ENCODE peak calls at places on chromosomes 5 and 9, in seven cellular contexts. E, U, V, P, M, I and Y are unnamed samples. For H3K4me1, the result is how much of the 10 kb centered on the place peaks cover.

GRCh38 chr9:87827341-87827740 is 55.3 kb upstream of the SPATA31E1 start:
- DNase-seq in U (no peak), E (peak), V (no peak), I (no peak), M (no peak), P (no peak), Y (no peak)

GRCh38 chr9:130336027-130336595 is 70.6 kb downstream of the HMCN2 start:
- DNase-seq in M (no peak), U (no peak), V (no peak), E (no peak), I (no peak), P (no peak), Y (no peak)

GRCh38 chr9:131094622-131095021 is 1.7 kb upstream of the AIF1L start:
- DNase-seq in I (no peak), M (no peak), P (no peak), V (no peak), U (no peak), E (peak), Y (peak)

GRCh38 chr9:112894699-112895098 is 4.0 kb upstream of the SLC46A2 start:
- DNase-seq in P (no peak), E (no peak), V (peak), M (no peak), I (no peak), U (no peak), Y (no peak)

GRCh38 chr5:6348476-6349000 is 29.8 kb downstream of the MED10 start:
- DNase-seq in I (no peak), M (no peak), E (no peak), P (no peak), V (no peak), U (no peak), Y (no peak)

GRCh38 chr9:22645893-22646292 is 199.3 kb downstream of the DMRTA1 start:
- DNase-seq in P (no peak), V (no peak), I (no peak), M (no peak), E (peak), U (no peak), Y (no peak)

GRCh38 chr9:26243298-26243697 is 565.1 kb upstream of the TUSC1 start:
- DNase-seq in P (no peak), E (no peak), I (no peak), V (no peak), M (no peak), U (no peak), Y (no peak)

GRCh38 chr5:10521466-10522223 is 42.2 kb upstream of the ANKRD33B start:
- DNase-seq in E (peak), I (no peak), P (peak), U (no peak), M (no peak), V (no peak), Y (no peak)

GRCh38 chr9:92706218-92706940 is 36.4 kb upstream of the IPPK start:
- DNase-seq in E (peak), P (peak), I (no peak), V (no peak), U (peak), M (no peak), Y (no peak)

GRCh38 chr9:130954317-130954716 is 15.3 kb upstream of the FIBCD1 start:
- DNase-seq in E (no peak), U (no peak), I (no peak), M (no peak), V (no peak), P (no peak), Y (no peak)

DNA sequence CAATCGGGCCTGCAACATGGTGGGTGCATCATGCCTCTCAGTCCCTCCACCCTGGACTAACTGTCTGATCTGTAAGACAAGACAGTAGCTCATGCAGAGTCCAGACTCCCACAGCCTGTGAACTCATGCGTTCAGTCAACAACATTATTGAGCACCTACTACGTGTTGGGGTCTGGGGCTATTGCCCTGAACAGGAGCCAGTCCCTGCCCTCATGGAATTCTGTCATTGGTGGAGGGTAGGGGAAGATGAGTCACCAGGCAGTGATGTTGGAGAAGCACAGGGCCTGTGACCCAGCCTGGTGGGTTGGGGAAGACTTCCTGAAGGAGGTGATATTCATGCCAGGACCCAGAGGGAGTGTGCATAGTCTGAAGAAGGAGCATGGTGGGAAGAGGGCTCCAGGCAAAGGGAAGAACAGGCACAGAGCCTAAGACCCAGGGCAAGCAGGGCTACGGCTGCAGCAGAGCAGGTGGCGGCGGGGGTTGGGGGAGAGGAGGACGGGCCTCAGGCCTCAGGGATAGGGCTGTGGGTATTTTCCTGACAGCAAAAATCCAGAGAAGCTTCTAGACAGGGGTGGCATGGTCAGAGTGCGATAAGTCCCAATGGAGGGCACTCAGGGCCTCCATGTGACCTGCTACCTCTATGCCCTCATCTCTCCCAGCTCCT is 26.7 kb upstream of the PSD2 start:
- DNase-seq in E (no peak), P (no peak), M (no peak), I (no peak), U (no peak), V (no peak), Y (no peak)
- H3K4me1 ChIP-seq in E (under half), P (under half), M (under half), I (under half), U (under half), V (under half), Y (under half)

GRCh38 chr5:172421020-172421419 is 33.3 kb downstream of the SH3PXD2B start:
- DNase-seq in U (no peak), I (no peak), E (no peak), P (no peak), V (no peak), M (no peak), Y (no peak)
- H3K4me1 ChIP-seq in U (under half), I (half or more), E (under half), P (under half), V (half or more), M (under half), Y (under half)

GRCh38 chr9:114925672-114926071 is 4.7 kb downstream of the TNFSF8 start:
- DNase-seq in E (no peak), P (peak), I (no peak), V (no peak), M (no peak), U (no peak), Y (no peak)

GRCh38 chr9:114924327-114924726 is 6.1 kb downstream of the TNFSF8 start:
- DNase-seq in I (no peak), P (no peak), V (no peak), E (no peak), U (no peak), M (no peak), Y (no peak)

GRCh38 chr9:114923918-114924317 is 6.5 kb downstream of the TNFSF8 start:
- DNase-seq in V (no peak), E (no peak), I (no peak), P (no peak), U (no peak), M (no peak), Y (no peak)

GRCh38 chr9:114928092-114928491 is 2.3 kb downstream of the TNFSF8 start:
- DNase-seq in P (no peak), M (no peak), V (no peak), E (no peak), I (no peak), U (no peak), Y (no peak)

DNA sequence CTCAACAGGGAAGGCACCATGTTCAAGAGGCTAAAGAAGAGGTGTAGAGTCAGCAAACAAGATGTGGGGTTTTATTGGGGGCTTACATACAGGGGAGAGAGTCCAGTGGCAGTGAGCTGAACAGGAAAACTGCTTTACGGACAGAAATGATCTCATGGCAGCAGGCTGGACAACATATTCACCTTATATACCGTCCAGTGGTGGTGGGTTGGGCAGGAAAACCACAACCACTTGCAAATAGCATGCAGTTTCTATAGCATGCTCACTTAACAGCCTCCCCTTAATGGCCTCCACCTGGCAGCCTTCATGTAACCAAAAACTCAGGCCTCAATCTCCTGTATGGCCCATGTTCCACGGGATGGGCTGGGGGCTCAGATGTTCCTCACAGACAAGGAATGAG is 5.4 kb downstream of the TNFSF8 start:
- DNase-seq in M (no peak), P (no peak), I (no peak), V (no peak), U (no peak), E (no peak), Y (no peak)
- H3K4me1 ChIP-seq in M (under half), P (under half), I (under half), V (under half), U (half or more), E (under half), Y (under half)

GRCh38 chr5:77428526-77428925 is 63.6 kb downstream of the WDR41 start:
- DNase-seq in I (no peak), U (no peak), E (no peak), V (no peak), M (no peak), P (no peak), Y (no peak)
- H3K4me1 ChIP-seq in I (half or more), U (under half), E (under half), V (under half), M (under half), P (under half), Y (under half)

GRCh38 chr5:172448999-172449398 is 5.3 kb downstream of the SH3PXD2B start:
- DNase-seq in I (no peak), E (no peak), V (no peak), P (no peak), U (no peak), M (peak), Y (no peak)

GRCh38 chr5:172451771-172452197 is 2.5 kb downstream of the SH3PXD2B start:
- DNase-seq in M (peak), V (peak), U (no peak), P (peak), I (peak), E (peak), Y (peak)

GRCh38 chr5:172450453-172450852 is 3.9 kb downstream of the SH3PXD2B start:
- DNase-seq in E (no peak), U (no peak), I (no peak), M (peak), V (no peak), P (no peak), Y (no peak)

GRCh38 chr5:172452398-172453205 is 1.7 kb downstream of the SH3PXD2B start:
- DNase-seq in E (peak), U (no peak), I (no peak), V (peak), P (peak), M (peak), Y (no peak)

DNA sequence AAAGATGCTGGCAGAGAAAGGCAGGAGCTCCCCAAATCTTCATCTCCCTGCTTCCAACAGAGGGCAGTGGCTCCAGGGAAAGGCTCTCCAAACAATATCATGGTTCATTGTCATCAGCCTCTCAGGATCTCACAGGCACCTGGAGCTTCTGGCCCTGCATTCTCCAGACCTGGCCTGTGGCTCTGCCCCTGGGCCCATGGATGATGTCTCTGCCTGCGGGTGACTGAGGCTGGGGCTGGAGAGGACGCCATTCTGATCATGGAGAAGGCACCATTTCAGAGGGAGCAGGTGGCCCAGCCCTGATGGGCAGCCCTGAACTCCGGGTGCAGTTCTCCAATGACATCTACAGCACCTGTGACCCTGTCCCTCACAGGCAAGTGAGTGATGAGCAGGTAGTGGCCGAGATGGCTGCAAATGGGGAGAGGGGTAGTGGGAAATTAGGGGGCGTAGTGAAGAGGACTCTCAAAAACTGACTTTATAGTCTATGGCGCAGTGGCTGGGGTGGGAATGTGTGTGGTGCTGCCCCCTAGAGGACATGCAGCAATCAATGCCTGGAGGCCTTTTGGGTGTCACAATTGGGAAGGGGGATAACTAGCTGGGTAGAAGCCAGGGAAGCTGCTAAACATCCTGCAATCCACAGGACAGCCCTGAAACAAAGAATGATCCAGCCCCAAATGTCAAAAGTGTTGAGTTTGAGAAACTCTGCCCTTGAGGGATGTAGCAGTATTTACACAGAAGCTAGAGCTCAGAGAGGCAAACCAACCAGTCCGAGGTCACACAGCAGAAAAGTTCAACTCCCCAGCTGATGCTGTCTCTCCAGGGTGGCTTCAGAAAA is 3.2 kb downstream of the SH3PXD2B start:
- DNase-seq in M (peak), U (peak), V (no peak), I (no peak), E (peak), P (peak), Y (no peak)
- H3K4me1 ChIP-seq in M (under half), U (under half), V (half or more), I (half or more), E (under half), P (under half), Y (under half)

GRCh38 chr5:172055996-172056395 is 49.6 kb upstream of the FBXW11 start:
- DNase-seq in U (no peak), V (no peak), E (no peak), P (no peak), M (no peak), I (no peak), Y (no peak)
- H3K4me1 ChIP-seq in U (under half), V (under half), E (under half), P (under half), M (under half), I (under half), Y (under half)

DNA sequence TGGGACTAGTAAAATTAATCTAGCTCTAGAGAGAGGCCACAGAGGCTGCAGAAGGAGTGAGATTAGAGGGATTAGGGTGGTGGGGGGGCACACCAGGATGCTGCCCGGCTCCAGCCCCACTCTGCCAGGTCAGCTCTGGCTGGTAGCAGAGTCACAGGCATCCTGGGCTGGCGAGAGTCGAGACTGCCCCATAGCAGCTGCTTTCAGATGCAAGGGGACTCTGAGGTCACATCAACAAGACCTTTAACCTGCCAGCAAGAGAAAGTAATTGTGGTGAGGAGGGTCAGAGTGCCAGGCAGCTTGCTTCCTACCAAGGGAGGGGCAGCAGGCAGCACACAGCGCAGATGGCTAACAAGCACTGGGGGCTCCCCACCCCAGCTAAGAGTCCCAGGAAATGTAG is 7.5 kb downstream of the EPB41L4B start:
- DNase-seq in M (no peak), I (no peak), P (no peak), V (no peak), U (no peak), E (no peak), Y (no peak)
- H3K4me1 ChIP-seq in M (under half), I (under half), P (under half), V (half or more), U (under half), E (half or more), Y (under half)